ENCODE peak calls at places on chromosomes 11 and 22, in eight cellular contexts. G is Right ventricle myocardium inferior; L is A549; E is DMS153; R is AML-193; S is activated CD4-positive, CD25-positive, alpha-beta regulatory T cell; U is epithelial cell of prostate; H is bronchial epithelial cell. C is an unnamed sample.
A peak's percentile ranks its signal among the peaks of the same experiment; 100 is the strongest.

GRCh38 chr11:782264-783174 is 5.2 kb upstream of the GATD1 start:
- DNase-seq in G (peak; percentile 6), L (no peak), E (no peak), R (no peak), S (no peak), U (no peak), H (no peak), C (no peak)

GRCh38 chr22:32465661-32466060 is 1.4 kb upstream of the BPIFC start:
- DNase-seq in G (no peak), L (no peak), E (no peak), R (no peak), S (no peak), U (no peak), H (no peak), C (no peak)

GRCh38 chr11:16992846-16993245 is 21.4 kb downstream of the PLEKHA7 start:
- DNase-seq in G (no peak), L (no peak), E (no peak), R (no peak), S (no peak), U (no peak), H (no peak), C (no peak)

GRCh38 chr11:66417000-66417399 is 3.8 kb upstream of the NPAS4 start:
- DNase-seq in G (no peak), L (no peak), E (no peak), R (no peak), S (no peak), U (no peak), H (no peak), C (no peak)

GRCh38 chr11:65559951-65560537 is 1.9 kb upstream of the LTBP3 start:
- DNase-seq in G (no peak), L (peak; percentile 89), E (peak; percentile 78), R (no peak), S (no peak), U (no peak), H (peak; percentile 62), C (no peak)

GRCh38 chr11:2180347-2180746 is 8.7 kb upstream of the TH start:
- DNase-seq in G (no peak), L (no peak), E (no peak), R (no peak), S (no peak), U (no peak), H (no peak), C (no peak)

GRCh38 chr22:36301384-36301828 is 48.5 kb downstream of the APOL1 start:
- DNase-seq in G (no peak), L (peak; percentile 28), E (peak; percentile 30), R (peak; percentile 47), S (peak; percentile 75), U (no peak), H (peak; percentile 59), C (no peak)

GRCh38 chr11:112949781-112950575 is 11.2 kb upstream of the NCAM1 start:
- DNase-seq in G (peak; percentile 62), L (no peak), E (no peak), R (no peak), S (no peak), U (no peak), H (no peak), C (no peak)

GRCh38 chr11:28315440-28315839 is 207.3 kb downstream of the METTL15 start:
- DNase-seq in G (no peak), L (no peak), E (no peak), R (no peak), S (no peak), U (no peak), H (no peak), C (no peak)

GRCh38 chr11:70142171-70142875 is 60.8 kb upstream of the FADD start:
- DNase-seq in G (no peak), L (peak; percentile 51), E (no peak), R (no peak), S (no peak), U (no peak), H (peak; percentile 63), C (no peak)

GRCh38 chr11:134668796-134669195 is 256.8 kb upstream of the B3GAT1 start:
- DNase-seq in G (no peak), L (no peak), E (no peak), R (no peak), S (no peak), U (no peak), H (no peak), C (no peak)

GRCh38 chr11:15875934-15876333 is 480.4 kb downstream of the SOX6 start:
- DNase-seq in G (no peak), L (no peak), E (no peak), R (no peak), S (no peak), U (no peak), H (no peak), C (no peak)

GRCh38 chr22:46008836-46009596 is 32.1 kb upstream of the WNT7B start:
- DNase-seq in G (no peak), L (no peak), E (no peak), R (no peak), S (no peak), U (no peak), H (no peak), C (no peak)

GRCh38 chr11:46235777-46236688 is 41.4 kb upstream of the CREB3L1 start:
- DNase-seq in G (no peak), L (no peak), E (no peak), R (peak; percentile 87), S (no peak), U (no peak), H (peak; percentile 32), C (no peak)

GRCh38 chr11:43734256-43734655 is 53.7 kb downstream of the HSD17B12 start:
- DNase-seq in G (no peak), L (no peak), E (no peak), R (no peak), S (no peak), U (no peak), H (no peak), C (no peak)

GRCh38 chr11:66609951-66610617 is 6.3 kb upstream of the RBM14 start:
- DNase-seq in G (no peak), L (no peak), E (no peak), R (no peak), S (no peak), U (no peak), H (no peak), C (no peak)

GRCh38 chr11:26045082-26045481 is 286.8 kb upstream of the ANO3 start:
- DNase-seq in G (no peak), L (no peak), E (no peak), R (no peak), S (no peak), U (no peak), H (peak; percentile 73), C (no peak)

GRCh38 chr22:38832005-38832978 is 11.5 kb downstream of the NPTXR start:
- DNase-seq in G (no peak), L (no peak), E (no peak), R (no peak), S (no peak), U (no peak), H (no peak), C (no peak)

GRCh38 chr22:49095366-49095765 is 732.3 kb downstream of the BRD1 start:
- DNase-seq in G (peak; percentile 51), L (no peak), E (no peak), R (no peak), S (no peak), U (no peak), H (no peak), C (no peak)

GRCh38 chr11:36455658-36456111 is 54.4 kb downstream of the TRAF6 start:
- DNase-seq in G (peak; percentile 89), L (peak; percentile 17), E (no peak), R (peak; percentile 16), S (no peak), U (peak; percentile 48), H (peak; percentile 84), C (peak; percentile 13)

GRCh38 chr22:45476814-45477213 is 25.9 kb upstream of the FBLN1 start:
- DNase-seq in G (no peak), L (no peak), E (no peak), R (no peak), S (no peak), U (no peak), H (no peak), C (no peak)

GRCh38 chr11:134558916-134559616 is 147.0 kb upstream of the B3GAT1 start:
- DNase-seq in G (no peak), L (no peak), E (no peak), R (no peak), S (no peak), U (no peak), H (no peak), C (no peak)

GRCh38 chr11:90220391-90220790 is 2.5 kb downstream of the CHORDC1 start:
- DNase-seq in G (no peak), L (peak; percentile 7), E (no peak), R (peak; percentile 58), S (no peak), U (no peak), H (peak; percentile 74), C (no peak)

GRCh38 chr11:10044618-10045017 is 249.4 kb downstream of the SBF2 start:
- DNase-seq in G (no peak), L (no peak), E (no peak), R (no peak), S (no peak), U (no peak), H (peak; percentile 12), C (no peak)

GRCh38 chr11:35593143-35593542 is 25.1 kb upstream of the FJX1 start:
- DNase-seq in G (no peak), L (no peak), E (no peak), R (no peak), S (no peak), U (peak; percentile 68), H (peak; percentile 88), C (no peak)

GRCh38 chr11:112221263-112221835 is 4.9 kb upstream of the PTS start:
- DNase-seq in G (no peak), L (no peak), E (no peak), R (no peak), S (no peak), U (no peak), H (peak; percentile 62), C (no peak)

GRCh38 chr11:123241874-123242538 is 47.0 kb upstream of the CLMP start:
- DNase-seq in G (no peak), L (no peak), E (no peak), R (no peak), S (no peak), U (no peak), H (no peak), C (no peak)

GRCh38 chr11:71153005-71153395 is 99.4 kb downstream of the SHANK2 start:
- DNase-seq in G (no peak), L (peak; percentile 53), E (no peak), R (no peak), S (no peak), U (peak; percentile 22), H (peak; percentile 79), C (no peak)

GRCh38 chr22:24156146-24156914 is 25.0 kb upstream of the SUSD2 start:
- DNase-seq in G (peak; percentile 81), L (no peak), E (no peak), R (no peak), S (peak; percentile 36), U (no peak), H (no peak), C (peak; percentile 47)

GRCh38 chr11:11171854-11172253 is 181.2 kb downstream of the CSNK2A3 start:
- DNase-seq in G (no peak), L (no peak), E (no peak), R (no peak), S (no peak), U (no peak), H (no peak), C (no peak)

GRCh38 chr22:32820131-32820882 is 18.8 kb downstream of the TIMP3 start:
- DNase-seq in G (no peak), L (no peak), E (no peak), R (no peak), S (no peak), U (peak; percentile 82), H (peak; percentile 75), C (no peak)

GRCh38 chr22:43455861-43456260 is 44.0 kb downstream of the MPPED1 start:
- DNase-seq in G (no peak), L (no peak), E (no peak), R (no peak), S (no peak), U (no peak), H (no peak), C (no peak)

C was measured in GF-D8.